ENCODE peak calls at places on chromosomes 11 and 22, in four cellular contexts. J, U, S and L are unnamed samples.

GRCh38 chr11:88188251-88189030 is 13.2 kb upstream of the RAB38 start:
- DNase-seq in J (peak; percentile 58), U (no peak), S (no peak), L (peak; percentile 26)

GRCh38 chr22:41900652-41901312 is 14.1 kb downstream of the SHISA8 start:
- DNase-seq in J (no peak), U (no peak), S (no peak), L (no peak)

GRCh38 chr11:78655561-78655960 is 80.9 kb upstream of the NARS2 start:
- DNase-seq in J (no peak), U (no peak), S (no peak), L (no peak)

GRCh38 chr22:27347951-27348350 is 453.6 kb downstream of the MN1 start:
- DNase-seq in J (no peak), U (no peak), S (no peak), L (no peak)

GRCh38 chr22:40716116-40716515 is 36.8 kb downstream of the MCHR1 start:
- DNase-seq in J (no peak), U (no peak), S (no peak), L (no peak)

GRCh38 chr11:72775288-72776110 is 18.3 kb downstream of the STARD10 start:
- DNase-seq in J (no peak), U (no peak), S (no peak), L (no peak)

GRCh38 chr11:8833568-8834275 is 77.3 kb upstream of the AKIP1 start:
- DNase-seq in J (peak; percentile 28), U (no peak), S (peak; percentile 73), L (no peak)

GRCh38 chr11:86486261-86487030 is 111.8 kb downstream of the CCDC81 start:
- DNase-seq in J (no peak), U (no peak), S (peak; percentile 78), L (no peak)

GRCh38 chr11:111046291-111046690 is 199.2 kb upstream of the POU2AF2 start:
- DNase-seq in J (no peak), U (no peak), S (peak; percentile 6), L (no peak)

GRCh38 chr22:46043816-46044717 is 67.1 kb upstream of the WNT7B start:
- DNase-seq in J (no peak), U (peak; percentile 74), S (no peak), L (no peak)

GRCh38 chr11:356610-357009 is 12.7 kb upstream of the B4GALNT4 start:
- DNase-seq in J (no peak), U (no peak), S (no peak), L (no peak)

GRCh38 chr11:123057604-123058305 is 4.2 kb downstream of the HSPA8 start:
- DNase-seq in J (no peak), U (no peak), S (no peak), L (no peak)
- TF ChIP-seq CTCF in J (no peak), U (no peak), S (no peak), L (no peak)

DNA sequence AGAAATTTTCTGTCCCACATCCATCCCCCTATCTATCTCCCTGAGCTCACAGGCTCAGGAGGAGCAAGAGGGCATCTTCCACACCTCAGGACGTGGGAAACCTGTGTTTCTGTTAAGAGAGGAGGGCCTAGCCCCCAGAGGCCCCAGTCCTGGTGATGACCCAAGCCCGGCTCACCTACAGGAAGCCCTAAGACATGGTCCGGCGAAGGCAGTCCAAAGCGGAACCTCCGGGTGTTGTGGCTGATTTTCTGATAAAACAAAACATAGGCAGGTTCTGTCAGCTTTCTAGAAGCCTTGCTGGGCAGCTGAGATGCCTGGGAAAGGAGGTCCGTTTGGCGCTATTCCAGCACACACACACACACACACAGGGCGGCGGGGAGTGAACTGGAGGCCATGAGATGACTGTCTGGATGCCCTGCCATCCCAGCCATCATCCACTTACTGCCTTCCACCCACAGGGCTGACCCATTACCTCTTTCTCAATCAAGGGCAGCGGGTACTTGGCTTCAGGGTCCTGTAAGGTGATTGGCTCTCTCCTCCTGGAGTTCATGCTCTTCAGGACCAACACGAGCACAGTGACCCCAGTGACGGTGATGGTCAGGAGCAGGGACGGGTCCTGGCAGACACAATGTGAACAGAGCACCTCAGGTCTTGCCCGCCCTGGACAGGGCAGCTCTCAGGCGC is 882 bp downstream of the CYB5R2 start:
- DNase-seq in J (no peak), U (no peak), S (no peak), L (no peak)
- H3K4me3 ChIP-seq in J (no peak overlapping the region), U (peak overlapping the region; percentile 59), S (peak overlapping the region; percentile 56), L (no peak overlapping the region)

DNA sequence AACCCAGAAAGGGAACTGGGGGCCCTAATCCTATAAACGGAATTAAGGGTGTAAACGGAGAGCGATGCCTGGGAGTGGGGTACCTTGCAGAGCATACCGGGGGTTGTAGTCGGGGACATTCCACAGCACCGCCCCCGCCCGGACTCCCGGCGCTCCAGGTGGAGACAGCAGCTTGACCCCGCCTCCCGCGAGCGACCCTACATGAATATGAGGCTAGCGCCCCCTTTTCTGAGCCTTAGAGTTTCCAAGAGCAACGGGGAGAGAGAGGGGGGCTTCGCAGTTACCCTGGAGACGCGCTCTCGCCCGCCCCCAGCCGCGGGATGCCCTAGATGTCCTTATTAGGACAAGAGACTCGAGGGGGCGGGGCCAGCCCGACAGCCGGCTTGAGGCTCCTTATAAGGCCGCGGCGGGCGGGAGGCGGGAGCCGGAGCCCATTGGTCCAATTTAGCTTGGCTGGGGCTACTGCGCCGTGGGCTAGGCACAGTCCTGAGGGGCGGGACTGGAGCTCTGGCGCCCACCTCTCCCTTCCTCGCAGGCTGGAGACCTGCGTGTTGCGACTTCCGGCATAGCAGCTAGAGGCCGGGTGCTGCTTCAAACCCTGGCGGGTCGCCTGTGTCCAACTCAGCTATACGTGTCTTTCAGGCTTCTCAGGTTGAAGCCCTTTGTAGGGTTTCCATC is 960 bp upstream of the MUS81 start:
- DNase-seq in J (peak; percentile 100), U (peak; percentile 99), S (peak; percentile 97), L (peak; percentile 99)
- TF ChIP-seq CTCF in J (peak; percentile 24), U (peak; percentile 29), S (no peak), L (no peak)

GRCh38 chr11:67369801-67370284 is 3.6 kb downstream of the CLCF1 start:
- DNase-seq in J (no peak), U (no peak), S (no peak), L (peak; percentile 42)

GRCh38 chr11:67369275-67369674 is 4.1 kb downstream of the CLCF1 start:
- DNase-seq in J (no peak), U (no peak), S (no peak), L (no peak)

GRCh38 chr11:67367014-67367835 is 6.2 kb downstream of the CLCF1 start:
- DNase-seq in J (peak; percentile 61), U (peak; percentile 78), S (no peak), L (peak; percentile 63)

GRCh38 chr11:67367836-67368227 is 5.6 kb downstream of the CLCF1 start:
- DNase-seq in J (no peak), U (no peak), S (no peak), L (no peak)

GRCh38 chr11:67368621-67369020 is 4.8 kb downstream of the CLCF1 start:
- DNase-seq in J (no peak), U (no peak), S (no peak), L (no peak)
- H3K4me3 ChIP-seq in J (no peak overlapping the region), U (no peak overlapping the region), S (no peak overlapping the region), L (no peak overlapping the region)

GRCh38 chr11:20443596-20443995 is 56.1 kb downstream of the PRMT3 start:
- DNase-seq in J (peak; percentile 52), U (no peak), S (peak; percentile 26), L (peak; percentile 50)
- TF ChIP-seq CTCF in J (peak; percentile 43), U (peak; percentile 14), S (peak; percentile 48), L (peak; percentile 50)

GRCh38 chr11:61103851-61104423 is 1.6 kb downstream of the CD5 start:
- DNase-seq in J (no peak), U (no peak), S (no peak), L (no peak)
- H3K4me3 ChIP-seq in J (no peak overlapping the region), U (no peak overlapping the region), S (no peak overlapping the region), L (no peak overlapping the region)

GRCh38 chr11:107562647-107563208 is 2.8 kb downstream of the ALKBH8 start:
- DNase-seq in J (peak; percentile 44), U (no peak), S (peak; percentile 53), L (peak; percentile 52)

GRCh38 chr11:107565219-107565937 is at the start of gene ALKBH8:
- DNase-seq in J (peak; percentile 72), U (peak; percentile 86), S (peak; percentile 57), L (peak; percentile 64)

GRCh38 chr11:107561688-107562087 is 3.8 kb downstream of the ALKBH8 start:
- DNase-seq in J (peak; percentile 65), U (no peak), S (peak; percentile 84), L (peak; percentile 64)

GRCh38 chr11:107564877-107565218 is 687 bp downstream of the ALKBH8 start:
- DNase-seq in J (no peak), U (no peak), S (no peak), L (no peak)

DNA sequence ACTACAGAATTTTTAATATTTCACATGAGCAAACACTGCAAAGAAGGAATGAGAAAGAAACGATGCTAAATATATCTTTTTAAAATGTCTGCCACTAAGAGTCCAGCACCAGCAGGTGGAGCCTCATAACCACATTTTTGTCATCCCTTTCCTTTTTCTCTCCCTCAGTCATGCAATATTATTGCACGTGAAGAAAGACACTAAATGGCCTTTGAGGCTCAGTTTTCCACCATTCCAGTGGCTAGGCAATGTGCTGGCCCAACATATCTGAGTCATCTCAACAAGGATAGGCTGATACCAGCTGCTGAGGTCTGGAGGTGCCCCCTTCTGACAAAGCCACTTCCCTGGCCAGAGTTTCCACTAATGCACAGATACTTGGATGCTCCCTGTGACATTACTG is 1.8 kb downstream of the ALKBH8 start:
- DNase-seq in J (peak; percentile 74), U (no peak), S (peak; percentile 74), L (peak; percentile 71)
- TF ChIP-seq CTCF in J (peak; percentile 60), U (peak; percentile 58), S (peak; percentile 80), L (peak; percentile 68)